ENCODE peak calls at places on chromosome 19, in nine cellular contexts. N is body of pancreas, W is K562, I is lower leg skin, C is ovary, M is HFFc6, B is WTC11, X is IMR-90, K is suprapubic skin. R is an unnamed sample.
A peak's percentile ranks its signal among the peaks of the same experiment; 100 is the strongest.

GRCh38 chr19:35462476-35462953 is 14.5 kb downstream of the FFAR2 start:
- DNase-seq in N (no peak), W (no peak), I (no peak), C (no peak), M (peak; percentile 0), B (no peak), X (no peak), K (no peak), R (peak; percentile 86)

GRCh38 chr19:2186071-2186846 is 22.5 kb downstream of the DOT1L start:
- DNase-seq in N (peak; percentile 46), W (no peak), I (peak; percentile 86), C (peak; percentile 76), M (peak; percentile 97), B (no peak), X (peak; percentile 95), K (peak; percentile 90), R (no peak)

GRCh38 chr19:43467276-43467675 is 1.9 kb upstream of the LYPD3 start:
- DNase-seq in N (no peak), W (no peak), I (no peak), C (no peak), M (no peak), B (no peak), X (no peak), K (no peak), R (no peak)

GRCh38 chr19:29795882-29796523 is 15.8 kb upstream of the CCNE1 start:
- DNase-seq in N (no peak), W (no peak), I (no peak), C (no peak), M (no peak), B (no peak), X (no peak), K (no peak), R (no peak)

GRCh38 chr19:33676999-33677665 is 55.4 kb downstream of the CHST8 start:
- DNase-seq in N (no peak), W (no peak), I (no peak), C (no peak), M (no peak), B (no peak), X (no peak), K (peak; percentile 66), R (no peak)

GRCh38 chr19:14949876-14950275 is 8.6 kb downstream of the OR7C2 start:
- DNase-seq in N (no peak), W (no peak), I (no peak), C (no peak), M (no peak), B (no peak), X (no peak), K (no peak), R (no peak)

GRCh38 chr19:33444238-33444992 is 70.9 kb downstream of the CEBPG start:
- DNase-seq in N (no peak), W (no peak), I (no peak), C (no peak), M (no peak), B (no peak), X (no peak), K (peak; percentile 52), R (peak; percentile 14)

GRCh38 chr19:55476100-55476775 is at the start of gene ZNF628:
- DNase-seq in N (peak; percentile 99), W (peak; percentile 92), I (peak; percentile 98), C (peak; percentile 99), M (peak; percentile 98), B (peak; percentile 99), X (peak; percentile 98), K (peak; percentile 99), R (peak; percentile 96)

GRCh38 chr19:48481846-48482639 is 12.9 kb downstream of the CYTH2 start:
- DNase-seq in N (no peak), W (no peak), I (no peak), C (no peak), M (peak; percentile 60), B (no peak), X (no peak), K (no peak), R (no peak)

GRCh38 chr19:33424181-33424580 is 50.7 kb downstream of the CEBPG start:
- DNase-seq in N (no peak), W (no peak), I (no peak), C (no peak), M (no peak), B (no peak), X (no peak), K (no peak), R (no peak)

GRCh38 chr19:49155830-49156346 is 692 bp upstream of the HRC start:
- DNase-seq in N (no peak), W (peak; percentile 23), I (no peak), C (no peak), M (no peak), B (no peak), X (no peak), K (no peak), R (no peak)

GRCh38 chr19:33427801-33428626 is 54.5 kb downstream of the CEBPG start:
- DNase-seq in N (peak; percentile 6), W (no peak), I (no peak), C (no peak), M (no peak), B (no peak), X (no peak), K (peak; percentile 60), R (no peak)

GRCh38 chr19:16067205-16067938 is 8.9 kb upstream of the TPM4 start:
- DNase-seq in N (peak; percentile 58), W (no peak), I (no peak), C (peak; percentile 80), M (peak; percentile 60), B (no peak), X (peak; percentile 87), K (no peak), R (no peak)

GRCh38 chr19:12603714-12604113 is 6.9 kb downstream of the ZNF490 start:
- DNase-seq in N (no peak), W (no peak), I (no peak), C (no peak), M (no peak), B (no peak), X (peak; percentile 67), K (no peak), R (no peak)

GRCh38 chr19:23787106-23787505 is 28.4 kb upstream of the ZNF681 start:
- DNase-seq in N (no peak), W (no peak), I (no peak), C (no peak), M (peak; percentile 33), B (no peak), X (peak; percentile 1), K (no peak), R (peak; percentile 68)

GRCh38 chr19:55118401-55118991 is 1.1 kb upstream of the PPP1R12C start:
- DNase-seq in N (peak; percentile 40), W (peak; percentile 69), I (peak; percentile 55), C (peak; percentile 38), M (no peak), B (peak; percentile 93), X (no peak), K (no peak), R (no peak)

GRCh38 chr19:16085115-16085514 is 8.8 kb downstream of the TPM4 start:
- DNase-seq in N (no peak), W (no peak), I (no peak), C (no peak), M (peak; percentile 39), B (no peak), X (peak; percentile 66), K (no peak), R (no peak)

GRCh38 chr19:14550201-14550754 is 20.9 kb downstream of the TECR start:
- DNase-seq in N (peak; percentile 63), W (peak; percentile 62), I (no peak), C (no peak), M (no peak), B (no peak), X (no peak), K (no peak), R (no peak)

GRCh38 chr19:41341669-41342490 is 11.8 kb downstream of the TGFB1 start:
- DNase-seq in N (peak; percentile 76), W (no peak), I (no peak), C (no peak), M (no peak), B (peak; percentile 56), X (no peak), K (no peak), R (no peak)

GRCh38 chr19:19550972-19551861 is 13.2 kb downstream of the CILP2 start:
- DNase-seq in N (no peak), W (no peak), I (no peak), C (no peak), M (no peak), B (no peak), X (no peak), K (no peak), R (no peak)

GRCh38 chr19:5154129-5154798 is 185.4 kb downstream of the KDM4B start:
- DNase-seq in N (peak; percentile 56), W (peak; percentile 79), I (no peak), C (no peak), M (no peak), B (peak; percentile 90), X (no peak), K (peak; percentile 77), R (no peak)
- TF ChIP-seq CTCF in N (peak; percentile 37), W (peak; percentile 69), I (no peak), C (no peak), M (peak; percentile 71), B (peak; percentile 63), X (peak; percentile 45), K (peak; percentile 45), R (peak; percentile 48)

GRCh38 chr19:1089126-1089771 is 5.9 kb downstream of the POLR2E start:
- DNase-seq in N (no peak), W (no peak), I (no peak), C (no peak), M (no peak), B (no peak), X (no peak), K (no peak), R (no peak)
- TF ChIP-seq CTCF in N (no peak), W (no peak), I (no peak), C (no peak), M (no peak), B (no peak), X (no peak), K (no peak), R (no peak)

DNA sequence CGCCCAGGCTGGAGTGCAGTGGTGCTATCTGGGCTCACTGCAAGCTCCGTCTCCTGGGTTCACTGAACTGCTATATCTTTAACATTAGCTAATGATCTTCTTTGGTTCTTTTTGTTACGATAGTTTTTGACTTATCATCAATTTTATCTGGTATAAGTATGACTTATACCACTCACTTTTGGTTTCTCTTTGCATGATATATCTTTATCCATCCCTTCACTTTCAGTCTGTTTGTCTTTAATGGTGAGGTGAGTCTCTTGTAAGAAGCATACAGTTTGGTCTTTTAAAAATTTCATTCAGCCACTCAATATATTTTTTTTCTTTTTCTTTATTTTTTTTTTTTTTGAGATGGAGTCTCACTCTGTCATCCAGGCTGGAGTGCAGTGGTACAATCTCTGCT is 58.4 kb downstream of the ADGRE1 start:
- DNase-seq in N (no peak), W (no peak), I (no peak), C (no peak), M (no peak), B (no peak), X (no peak), K (no peak), R (no peak)
- TF ChIP-seq CTCF in N (no peak), W (no peak), I (no peak), C (no peak), M (no peak), B (no peak), X (no peak), K (no peak), R (no peak)

DNA sequence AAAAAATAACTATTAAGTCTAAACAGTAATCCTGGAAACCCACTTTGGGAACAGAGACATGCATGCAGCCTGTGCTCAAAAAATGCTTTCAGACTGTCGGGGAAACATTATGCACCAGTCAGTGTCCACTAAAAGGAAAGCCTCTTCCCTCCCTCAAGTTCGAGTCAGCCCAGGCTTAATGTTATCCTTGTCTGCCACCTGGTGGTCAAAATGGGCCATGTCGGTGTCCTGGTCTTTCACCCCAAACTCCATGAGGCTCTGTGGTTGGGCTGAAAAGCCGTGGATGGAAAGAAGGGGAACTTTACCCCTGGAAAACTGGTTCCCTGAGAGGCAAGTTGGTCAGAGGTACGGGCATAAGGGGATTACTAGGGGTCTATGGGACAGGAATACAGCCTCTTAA is 88.4 kb upstream of the ZNF492 start:
- DNase-seq in N (peak; percentile 54), W (peak; percentile 61), I (no peak), C (peak; percentile 59), M (no peak), B (peak; percentile 36), X (no peak), K (no peak), R (no peak)
- TF ChIP-seq CTCF in N (peak; percentile 68), W (peak; percentile 71), I (no peak), C (peak; percentile 50), M (peak; percentile 73), B (peak; percentile 50), X (no peak), K (peak; percentile 23), R (peak; percentile 21)